ENCODE peak calls at places on chromosomes 16 and 17, in eight cellular contexts. K is CD8-positive, alpha-beta T cell; Z is OCI-LY7; N is GM23338; Q is prostate gland; S is upper lobe of right lung; L is pancreas; T is fibroblast of lung. B is an unnamed sample. For H3K36me3, the result is how much of the 10 kb centered on the place peaks cover.

GRCh38 chr17:21528031-21528684 is 152.0 kb downstream of the KCNJ12 start:
- DNase-seq in K (no peak), Z (no peak), N (no peak), Q (no peak), S (no peak), L (no peak), T (no peak), B (no peak)

GRCh38 chr17:58331815-58332719 is 3.5 kb upstream of the TSPOAP1 start:
- DNase-seq in K (peak), Z (peak), N (no peak), Q (no peak), S (peak), L (peak), T (no peak), B (no peak)

GRCh38 chr17:59165933-59166342 is 10.4 kb downstream of the PRR11 start:
- DNase-seq in K (peak), Z (peak), N (peak), Q (no peak), S (no peak), L (no peak), T (peak), B (no peak)

GRCh38 chr17:42276359-42276608 is at the start of gene STAT5B:
- DNase-seq in K (peak), Z (peak), N (peak), Q (peak), S (peak), L (peak), T (peak), B (no peak)

GRCh38 chr16:56897026-56897799 is 32.2 kb downstream of the SLC12A3 start:
- DNase-seq in K (no peak), Z (no peak), N (no peak), Q (no peak), S (no peak), L (peak), T (no peak), B (no peak)

GRCh38 chr17:38868095-38868967 is 1.5 kb upstream of the LASP1 start:
- DNase-seq in K (no peak), Z (peak), N (peak), Q (no peak), S (no peak), L (no peak), T (peak), B (no peak)

GRCh38 chr17:61392679-61393078 is 7.0 kb upstream of the TBX2 start:
- DNase-seq in K (no peak), Z (no peak), N (no peak), Q (no peak), S (no peak), L (no peak), T (no peak), B (no peak)

GRCh38 chr16:57957396-57958392 is 13.2 kb downstream of the CNGB1 start:
- DNase-seq in K (no peak), Z (no peak), N (peak), Q (no peak), S (peak), L (no peak), T (no peak), B (no peak)

GRCh38 chr16:81251871-81252270 is 13.4 kb downstream of the BCO1 start:
- DNase-seq in K (no peak), Z (no peak), N (no peak), Q (no peak), S (no peak), L (no peak), T (no peak), B (peak)

GRCh38 chr16:30977502-30977901 is 7.5 kb upstream of the HSD3B7 start:
- DNase-seq in K (no peak), Z (no peak), N (peak), Q (no peak), S (no peak), L (no peak), T (no peak), B (no peak)
- TF ChIP-seq CTCF in K (no peak), Z (peak), N (peak), Q (no peak), S (peak), L (no peak), T (peak), B (peak)

DNA sequence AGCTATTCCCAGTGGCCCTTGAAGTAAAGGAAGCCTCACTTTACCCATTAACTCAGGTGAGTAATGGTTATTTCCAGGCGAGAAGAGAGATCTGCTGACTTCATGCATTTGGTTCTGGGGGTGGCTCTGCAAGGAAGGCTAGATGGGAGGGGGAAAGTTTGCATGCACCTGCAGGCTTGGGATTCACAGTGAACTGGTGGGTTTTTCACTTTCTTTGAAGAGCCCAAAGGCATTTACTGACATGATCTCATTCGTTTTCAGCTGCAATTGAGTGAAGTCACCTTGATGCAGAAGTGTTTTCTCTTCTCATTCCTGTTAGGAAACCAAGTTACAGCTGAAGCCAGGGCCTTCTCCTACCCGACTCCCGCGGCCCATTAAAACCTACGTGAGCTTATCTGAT is 131.0 kb upstream of the N4BP1 start:
- DNase-seq in K (no peak), Z (no peak), N (no peak), Q (no peak), S (no peak), L (no peak), T (no peak), B (no peak)
- H3K36me3 ChIP-seq in K (under half), Z (under half), N (under half), Q (under half), S (under half), L (under half), T (under half), B (under half)

GRCh38 chr17:72430611-72431432 is 310.0 kb downstream of the SOX9 start:
- DNase-seq in K (no peak), Z (no peak), N (peak), Q (no peak), S (no peak), L (no peak), T (no peak), B (no peak)
- TF ChIP-seq CTCF in K (no peak), Z (peak), N (peak), Q (no peak), S (no peak), L (no peak), T (peak), B (peak)

GRCh38 chr17:79083191-79083971 is 8.8 kb downstream of the ENGASE start:
- DNase-seq in K (no peak), Z (no peak), N (no peak), Q (no peak), S (no peak), L (no peak), T (no peak), B (no peak)
- H3K36me3 ChIP-seq in K (under half), Z (under half), N (under half), Q (under half), S (half or more), L (under half), T (under half), B (under half)

GRCh38 chr16:59192551-59193199 is 458.6 kb upstream of the GOT2 start:
- DNase-seq in K (no peak), Z (peak), N (peak), Q (no peak), S (no peak), L (no peak), T (peak), B (no peak)
- TF ChIP-seq CTCF in K (no peak), Z (peak), N (peak), Q (no peak), S (peak), L (no peak), T (peak), B (peak)

DNA sequence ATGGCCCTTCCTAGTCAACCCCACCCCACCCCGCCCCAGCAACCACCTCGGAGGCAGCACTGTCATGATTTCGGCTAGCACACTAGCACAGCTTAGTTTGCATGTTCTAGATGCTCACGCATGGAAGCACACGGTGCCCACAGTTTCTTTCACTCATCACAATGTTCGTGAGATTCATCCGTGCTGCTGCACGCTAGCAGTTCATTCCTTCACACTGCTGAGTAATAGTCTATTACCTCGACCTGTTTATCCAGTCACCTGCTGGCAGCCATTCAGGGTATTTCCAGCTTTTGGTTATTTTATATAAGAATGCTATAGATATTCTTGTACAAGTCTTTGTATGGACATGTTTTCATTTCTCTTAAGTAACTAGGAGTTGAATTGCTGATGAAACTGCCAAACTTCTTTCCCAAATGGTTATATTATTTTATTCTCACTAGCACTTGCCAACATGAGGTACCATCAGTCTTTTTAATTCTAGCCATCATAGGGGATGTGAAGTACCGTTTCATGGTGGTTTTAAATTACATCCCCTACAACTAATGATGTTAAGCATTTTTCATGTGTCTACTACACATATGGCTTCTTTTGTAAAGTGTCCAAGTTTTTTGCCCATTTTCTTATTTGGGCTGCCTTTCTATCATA is 75.7 kb downstream of the CYTH1 start:
- DNase-seq in K (no peak), Z (peak), N (no peak), Q (peak), S (no peak), L (peak), T (no peak), B (no peak)
- H3K36me3 ChIP-seq in K (half or more), Z (half or more), N (under half), Q (under half), S (half or more), L (under half), T (under half), B (under half)

GRCh38 chr17:79356839-79357447 is 253.9 kb downstream of the RBFOX3 start:
- DNase-seq in K (no peak), Z (no peak), N (no peak), Q (no peak), S (no peak), L (no peak), T (no peak), B (no peak)

GRCh38 chr17:79354173-79354820 is 256.6 kb downstream of the RBFOX3 start:
- DNase-seq in K (no peak), Z (no peak), N (no peak), Q (no peak), S (no peak), L (no peak), T (no peak), B (no peak)

GRCh38 chr17:79353016-79353415 is 257.8 kb downstream of the RBFOX3 start:
- DNase-seq in K (no peak), Z (no peak), N (no peak), Q (no peak), S (no peak), L (no peak), T (no peak), B (no peak)

GRCh38 chr17:79353548-79353947 is 257.3 kb downstream of the RBFOX3 start:
- DNase-seq in K (no peak), Z (no peak), N (no peak), Q (no peak), S (no peak), L (no peak), T (no peak), B (no peak)

GRCh38 chr17:79355186-79355585 is 255.7 kb downstream of the RBFOX3 start:
- DNase-seq in K (no peak), Z (no peak), N (no peak), Q (no peak), S (no peak), L (no peak), T (no peak), B (no peak)
- TF ChIP-seq CTCF in K (no peak), Z (no peak), N (no peak), Q (no peak), S (no peak), L (no peak), T (no peak), B (no peak)

GRCh38 chr17:17175917-17176316 is 30.2 kb downstream of the PLD6 start:
- DNase-seq in K (no peak), Z (peak), N (no peak), Q (no peak), S (no peak), L (no peak), T (no peak), B (no peak)

GRCh38 chr17:17171991-17172939 is 33.9 kb downstream of the PLD6 start:
- DNase-seq in K (no peak), Z (no peak), N (peak), Q (no peak), S (no peak), L (no peak), T (no peak), B (no peak)

GRCh38 chr17:17175340-17175739 is 30.8 kb downstream of the PLD6 start:
- DNase-seq in K (no peak), Z (no peak), N (no peak), Q (no peak), S (no peak), L (no peak), T (no peak), B (no peak)

GRCh38 chr17:17172990-17173389 is 33.1 kb downstream of the PLD6 start:
- DNase-seq in K (no peak), Z (no peak), N (no peak), Q (no peak), S (no peak), L (no peak), T (no peak), B (no peak)

DNA sequence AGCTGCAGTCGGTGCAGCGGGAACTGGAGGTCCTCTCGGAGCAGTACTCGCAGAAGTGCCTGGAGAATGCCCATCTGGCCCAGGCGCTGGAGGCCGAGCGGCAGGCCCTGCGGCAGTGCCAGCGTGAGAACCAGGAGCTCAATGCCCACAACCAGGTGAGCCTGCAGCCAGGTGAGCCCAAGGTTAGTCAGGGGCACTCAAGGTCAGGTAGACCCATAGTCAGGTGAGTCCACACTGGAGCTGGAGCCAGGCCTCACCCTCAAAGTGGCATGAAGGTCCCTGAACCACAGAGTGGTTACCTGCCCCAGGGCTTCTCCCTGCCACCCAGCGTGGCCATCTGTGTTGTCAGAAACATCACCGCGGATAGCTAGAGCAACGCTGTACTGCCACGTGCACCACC is 32.2 kb downstream of the PLD6 start:
- DNase-seq in K (no peak), Z (no peak), N (no peak), Q (no peak), S (no peak), L (no peak), T (no peak), B (no peak)
- H3K36me3 ChIP-seq in K (under half), Z (under half), N (under half), Q (under half), S (half or more), L (half or more), T (under half), B (half or more)

GRCh38 chr16:82753821-82754220 is 127.1 kb downstream of the CDH13 start:
- DNase-seq in K (no peak), Z (no peak), N (no peak), Q (no peak), S (no peak), L (no peak), T (no peak), B (no peak)

GRCh38 chr16:82751020-82751419 is 124.3 kb downstream of the CDH13 start:
- DNase-seq in K (no peak), Z (no peak), N (no peak), Q (no peak), S (no peak), L (no peak), T (no peak), B (no peak)

GRCh38 chr16:82744958-82745357 is 118.2 kb downstream of the CDH13 start:
- DNase-seq in K (no peak), Z (no peak), N (no peak), Q (no peak), S (no peak), L (no peak), T (no peak), B (no peak)

GRCh38 chr16:82750078-82750477 is 123.3 kb downstream of the CDH13 start:
- DNase-seq in K (no peak), Z (no peak), N (no peak), Q (no peak), S (no peak), L (no peak), T (no peak), B (no peak)

DNA sequence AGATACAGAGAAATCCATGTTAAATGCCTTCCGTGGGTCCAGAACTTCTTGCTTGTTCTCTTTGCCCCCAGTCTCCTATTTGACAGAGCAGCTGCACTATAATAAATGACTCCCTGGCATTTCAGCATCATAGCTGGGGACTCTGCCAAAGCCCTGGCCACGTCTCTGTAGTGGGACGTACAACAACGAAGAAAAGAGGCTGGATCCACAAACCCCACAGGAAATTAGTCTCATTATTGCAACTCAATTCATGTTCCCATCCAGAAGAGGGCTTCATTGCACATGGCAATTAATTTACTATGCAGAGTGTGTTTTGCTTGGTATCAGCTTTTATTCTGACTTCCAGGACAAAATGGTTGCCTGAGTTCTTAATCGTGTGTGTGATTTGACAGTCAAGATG is 121.3 kb downstream of the CDH13 start:
- DNase-seq in K (no peak), Z (no peak), N (no peak), Q (no peak), S (no peak), L (no peak), T (peak), B (no peak)
- TF ChIP-seq CTCF in K (no peak), Z (peak), N (no peak), Q (no peak), S (no peak), L (no peak), T (peak), B (peak)